ENCODE peak calls at places on chromosome 16, in eight cellular contexts. One of them, this sample, is unnamed.

GRCh38 chr16:83365166-83365565 is 442.6 kb upstream of the HSBP1 start:
- DNase-seq in K562: no peak
- DNase-seq in body of pancreas: no peak
- DNase-seq in lung: no peak
- DNase-seq in heart left ventricle: no peak
- DNase-seq in AG04450: no peak
- DNase-seq in A549: no peak
- DNase-seq in ovary: no peak
- DNase-seq in this sample: peak

GRCh38 chr16:76535-77272 is 1.3 kb upstream of the MPG start:
- DNase-seq in K562: peak
- DNase-seq in body of pancreas: no peak
- DNase-seq in lung: peak
- DNase-seq in heart left ventricle: peak
- DNase-seq in AG04450: no peak
- DNase-seq in A549: peak
- DNase-seq in ovary: peak
- DNase-seq in this sample: no peak

GRCh38 chr16:23795369-23795768 is 40.4 kb upstream of the PRKCB start:
- DNase-seq in K562: no peak
- DNase-seq in body of pancreas: no peak
- DNase-seq in lung: no peak
- DNase-seq in heart left ventricle: no peak
- DNase-seq in AG04450: no peak
- DNase-seq in A549: no peak
- DNase-seq in ovary: no peak
- DNase-seq in this sample: no peak

GRCh38 chr16:7835032-7835431 is 502.4 kb downstream of the RBFOX1 start:
- DNase-seq in K562: no peak
- DNase-seq in body of pancreas: no peak
- DNase-seq in lung: no peak
- DNase-seq in heart left ventricle: no peak
- DNase-seq in AG04450: no peak
- DNase-seq in A549: no peak
- DNase-seq in ovary: no peak
- DNase-seq in this sample: no peak

GRCh38 chr16:19113577-19114358 is at the start of gene ITPRIPL2:
- DNase-seq in K562: peak
- DNase-seq in body of pancreas: peak
- DNase-seq in lung: peak
- DNase-seq in heart left ventricle: peak
- DNase-seq in AG04450: no peak
- DNase-seq in A549: peak
- DNase-seq in ovary: peak
- DNase-seq in this sample: peak

GRCh38 chr16:85428899-85429775 is 184.0 kb upstream of the GSE1 start:
- DNase-seq in K562: no peak
- DNase-seq in body of pancreas: peak
- DNase-seq in lung: no peak
- DNase-seq in heart left ventricle: peak
- DNase-seq in AG04450: no peak
- DNase-seq in A549: no peak
- DNase-seq in ovary: peak
- DNase-seq in this sample: no peak

GRCh38 chr16:14618566-14618965 is 11.5 kb downstream of the PARN start:
- DNase-seq in K562: no peak
- DNase-seq in body of pancreas: no peak
- DNase-seq in lung: no peak
- DNase-seq in heart left ventricle: no peak
- DNase-seq in AG04450: no peak
- DNase-seq in A549: no peak
- DNase-seq in ovary: no peak
- DNase-seq in this sample: no peak

GRCh38 chr16:75181630-75182029 is 25.3 kb downstream of the CTRB2 start:
- DNase-seq in K562: no peak
- DNase-seq in body of pancreas: no peak
- DNase-seq in lung: no peak
- DNase-seq in heart left ventricle: no peak
- DNase-seq in AG04450: no peak
- DNase-seq in A549: no peak
- DNase-seq in ovary: no peak
- DNase-seq in this sample: no peak

GRCh38 chr16:20901441-20902112 is 1.0 kb downstream of the LYRM1 start:
- DNase-seq in K562: no peak
- DNase-seq in body of pancreas: peak
- DNase-seq in lung: peak
- DNase-seq in heart left ventricle: peak
- DNase-seq in AG04450: no peak
- DNase-seq in A549: peak
- DNase-seq in ovary: peak
- DNase-seq in this sample: peak

GRCh38 chr16:51542856-51543510 is 391.9 kb upstream of the SALL1 start:
- DNase-seq in K562: no peak
- DNase-seq in body of pancreas: no peak
- DNase-seq in lung: no peak
- DNase-seq in heart left ventricle: no peak
- DNase-seq in AG04450: no peak
- DNase-seq in A549: no peak
- DNase-seq in ovary: no peak
- DNase-seq in this sample: no peak

GRCh38 chr16:58461640-58462039 is 38.3 kb upstream of the NDRG4 start:
- DNase-seq in K562: no peak
- DNase-seq in body of pancreas: no peak
- DNase-seq in lung: no peak
- DNase-seq in heart left ventricle: no peak
- DNase-seq in AG04450: no peak
- DNase-seq in A549: no peak
- DNase-seq in ovary: no peak
- DNase-seq in this sample: no peak

GRCh38 chr16:24966599-24966998 is 48.6 kb downstream of the ARHGAP17 start:
- DNase-seq in K562: no peak
- DNase-seq in body of pancreas: no peak
- DNase-seq in lung: no peak
- DNase-seq in heart left ventricle: no peak
- DNase-seq in AG04450: no peak
- DNase-seq in A549: no peak
- DNase-seq in ovary: no peak
- DNase-seq in this sample: no peak

GRCh38 chr16:69057400-69058378 is 47.8 kb upstream of the HAS3 start:
- DNase-seq in K562: no peak
- DNase-seq in body of pancreas: peak
- DNase-seq in lung: no peak
- DNase-seq in heart left ventricle: no peak
- DNase-seq in AG04450: no peak
- DNase-seq in A549: peak
- DNase-seq in ovary: no peak
- DNase-seq in this sample: no peak

GRCh38 chr16:19382887-19383816 is 34.5 kb upstream of the TMC5 start:
- DNase-seq in K562: no peak
- DNase-seq in body of pancreas: no peak
- DNase-seq in lung: peak
- DNase-seq in heart left ventricle: no peak
- DNase-seq in AG04450: no peak
- DNase-seq in A549: no peak
- DNase-seq in ovary: no peak
- DNase-seq in this sample: peak

GRCh38 chr16:58644765-58645487 is 15.3 kb upstream of the CNOT1 start:
- DNase-seq in K562: no peak
- DNase-seq in body of pancreas: no peak
- DNase-seq in lung: no peak
- DNase-seq in heart left ventricle: no peak
- DNase-seq in AG04450: no peak
- DNase-seq in A549: no peak
- DNase-seq in ovary: no peak
- DNase-seq in this sample: no peak

GRCh38 chr16:72938426-72939164 is 109.3 kb downstream of the ZFHX3 start:
- DNase-seq in K562: no peak
- DNase-seq in body of pancreas: peak
- DNase-seq in lung: peak
- DNase-seq in heart left ventricle: peak
- DNase-seq in AG04450: peak
- DNase-seq in A549: peak
- DNase-seq in ovary: peak
- DNase-seq in this sample: peak

GRCh38 chr16:85055503-85056210 is 28.1 kb downstream of the KIAA0513 start:
- DNase-seq in K562: no peak
- DNase-seq in body of pancreas: no peak
- DNase-seq in lung: peak
- DNase-seq in heart left ventricle: peak
- DNase-seq in AG04450: no peak
- DNase-seq in A549: no peak
- DNase-seq in ovary: no peak
- DNase-seq in this sample: peak

DNA sequence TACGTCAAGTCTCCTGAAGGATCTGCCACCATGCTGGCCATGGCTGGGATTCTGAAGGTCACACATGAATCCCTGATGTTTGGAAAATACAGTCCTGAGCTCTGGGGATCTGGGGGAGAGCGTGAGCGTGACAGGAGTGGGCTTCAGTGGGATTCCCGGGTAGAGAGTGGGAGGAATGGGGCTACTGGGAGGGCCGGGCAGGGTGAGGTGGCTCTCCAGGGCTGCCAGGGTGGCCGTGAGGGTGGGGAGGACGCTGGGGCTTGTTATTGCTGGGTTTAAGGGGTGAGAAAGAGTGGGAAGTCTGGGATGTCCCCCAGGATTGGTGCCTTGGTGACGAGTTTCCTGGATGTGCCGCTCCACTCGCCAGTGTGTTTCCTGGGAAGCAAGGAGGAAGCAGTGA is 31.3 kb downstream of the FOXL1 start:
- DNase-seq in K562: no peak
- DNase-seq in body of pancreas: no peak
- DNase-seq in lung: no peak
- DNase-seq in heart left ventricle: no peak
- DNase-seq in AG04450: no peak
- DNase-seq in A549: no peak
- DNase-seq in ovary: no peak
- DNase-seq in this sample: no peak
- H3K4me3 ChIP-seq in K562: no peak
- H3K4me3 ChIP-seq in body of pancreas: no peak
- H3K4me3 ChIP-seq in lung: no peak
- H3K4me3 ChIP-seq in heart left ventricle: no peak
- H3K4me3 ChIP-seq in AG04450: no peak
- H3K4me3 ChIP-seq in A549: no peak
- H3K4me3 ChIP-seq in ovary: no peak
- H3K4me3 ChIP-seq in this sample: no peak

GRCh38 chr16:1983544-1984346 is at the start of gene GFER:
- DNase-seq in K562: peak
- DNase-seq in body of pancreas: peak
- DNase-seq in lung: peak
- DNase-seq in heart left ventricle: peak
- DNase-seq in AG04450: peak
- DNase-seq in A549: peak
- DNase-seq in ovary: peak
- DNase-seq in this sample: peak
- TF ChIP-seq CTCF in K562: peak
- TF ChIP-seq CTCF in body of pancreas: peak
- TF ChIP-seq CTCF in lung: peak
- TF ChIP-seq CTCF in heart left ventricle: no peak
- TF ChIP-seq CTCF in AG04450: peak
- TF ChIP-seq CTCF in A549: peak
- TF ChIP-seq CTCF in ovary: no peak
- TF ChIP-seq CTCF in this sample: peak

GRCh38 chr16:3948378-3948995 is 68.0 kb upstream of the CREBBP start:
- DNase-seq in K562: no peak
- DNase-seq in body of pancreas: no peak
- DNase-seq in lung: no peak
- DNase-seq in heart left ventricle: no peak
- DNase-seq in AG04450: no peak
- DNase-seq in A549: no peak
- DNase-seq in ovary: peak
- DNase-seq in this sample: no peak

GRCh38 chr16:3949946-3950342 is 69.4 kb upstream of the CREBBP start:
- DNase-seq in K562: no peak
- DNase-seq in body of pancreas: no peak
- DNase-seq in lung: no peak
- DNase-seq in heart left ventricle: no peak
- DNase-seq in AG04450: no peak
- DNase-seq in A549: no peak
- DNase-seq in ovary: no peak
- DNase-seq in this sample: no peak

GRCh38 chr16:3946604-3947180 is 66.2 kb upstream of the CREBBP start:
- DNase-seq in K562: no peak
- DNase-seq in body of pancreas: no peak
- DNase-seq in lung: no peak
- DNase-seq in heart left ventricle: no peak
- DNase-seq in AG04450: no peak
- DNase-seq in A549: no peak
- DNase-seq in ovary: no peak
- DNase-seq in this sample: no peak

GRCh38 chr16:3950343-3951193 is 70.1 kb upstream of the CREBBP start:
- DNase-seq in K562: peak
- DNase-seq in body of pancreas: peak
- DNase-seq in lung: peak
- DNase-seq in heart left ventricle: peak
- DNase-seq in AG04450: peak
- DNase-seq in A549: no peak
- DNase-seq in ovary: peak
- DNase-seq in this sample: no peak

GRCh38 chr16:3949287-3949686 is 68.8 kb upstream of the CREBBP start:
- DNase-seq in K562: no peak
- DNase-seq in body of pancreas: no peak
- DNase-seq in lung: no peak
- DNase-seq in heart left ventricle: peak
- DNase-seq in AG04450: no peak
- DNase-seq in A549: no peak
- DNase-seq in ovary: peak
- DNase-seq in this sample: peak
- H3K4me3 ChIP-seq in K562: no peak
- H3K4me3 ChIP-seq in body of pancreas: no peak
- H3K4me3 ChIP-seq in lung: no peak
- H3K4me3 ChIP-seq in heart left ventricle: peak
- H3K4me3 ChIP-seq in AG04450: peak
- H3K4me3 ChIP-seq in A549: no peak
- H3K4me3 ChIP-seq in ovary: no peak
- H3K4me3 ChIP-seq in this sample: no peak

GRCh38 chr16:2216330-2216729 is 1.7 kb upstream of the PGP start:
- DNase-seq in K562: no peak
- DNase-seq in body of pancreas: no peak
- DNase-seq in lung: no peak
- DNase-seq in heart left ventricle: no peak
- DNase-seq in AG04450: no peak
- DNase-seq in A549: no peak
- DNase-seq in ovary: no peak
- DNase-seq in this sample: no peak

GRCh38 chr16:2211923-2212347 is 1.3 kb upstream of the BRICD5 start:
- DNase-seq in K562: no peak
- DNase-seq in body of pancreas: no peak
- DNase-seq in lung: no peak
- DNase-seq in heart left ventricle: no peak
- DNase-seq in AG04450: no peak
- DNase-seq in A549: no peak
- DNase-seq in ovary: no peak
- DNase-seq in this sample: no peak

GRCh38 chr16:2212362-2213324 is 2.0 kb upstream of the BRICD5 start:
- DNase-seq in K562: no peak
- DNase-seq in body of pancreas: peak
- DNase-seq in lung: peak
- DNase-seq in heart left ventricle: peak
- DNase-seq in AG04450: no peak
- DNase-seq in A549: no peak
- DNase-seq in ovary: no peak
- DNase-seq in this sample: no peak

GRCh38 chr16:2214721-2214970 is at the start of gene PGP:
- DNase-seq in K562: no peak
- DNase-seq in body of pancreas: no peak
- DNase-seq in lung: no peak
- DNase-seq in heart left ventricle: no peak
- DNase-seq in AG04450: no peak
- DNase-seq in A549: no peak
- DNase-seq in ovary: no peak
- DNase-seq in this sample: no peak

GRCh38 chr16:2213817-2214720 is 571 bp downstream of the PGP start:
- DNase-seq in K562: no peak
- DNase-seq in body of pancreas: no peak
- DNase-seq in lung: no peak
- DNase-seq in heart left ventricle: no peak
- DNase-seq in AG04450: no peak
- DNase-seq in A549: no peak
- DNase-seq in ovary: peak
- DNase-seq in this sample: no peak
- TF ChIP-seq CTCF in K562: peak
- TF ChIP-seq CTCF in body of pancreas: no peak
- TF ChIP-seq CTCF in lung: no peak
- TF ChIP-seq CTCF in heart left ventricle: no peak
- TF ChIP-seq CTCF in AG04450: no peak
- TF ChIP-seq CTCF in A549: no peak
- TF ChIP-seq CTCF in ovary: no peak
- TF ChIP-seq CTCF in this sample: no peak